ENCODE peak calls at places on chromosomes 1 and 21, in five cellular contexts. F, W, V, Y and Z are unnamed samples.

GRCh38 chr1:30882678-30883388 is 25.7 kb downstream of the SDC3 start:
- DNase-seq in F (no peak), W (no peak), V (no peak), Y (no peak), Z (no peak)

GRCh38 chr1:117970251-117970650 is 40.7 kb downstream of the WDR3 start:
- DNase-seq in F (no peak), W (no peak), V (no peak), Y (no peak), Z (no peak)

GRCh38 chr1:232393010-232393833 is 236.7 kb downstream of the SIPA1L2 start:
- DNase-seq in F (no peak), W (no peak), V (no peak), Y (no peak), Z (no peak)

GRCh38 chr1:59686574-59686973 is 128.2 kb upstream of the HOOK1 start:
- DNase-seq in F (no peak), W (no peak), V (no peak), Y (no peak), Z (no peak)

GRCh38 chr1:42422672-42423236 is 33.1 kb downstream of the ZMYND12 start:
- DNase-seq in F (no peak), W (no peak), V (peak; percentile 10), Y (no peak), Z (no peak)

GRCh38 chr21:41957991-41958766 is 4.4 kb upstream of the C2CD2 start:
- DNase-seq in F (peak; percentile 81), W (peak; percentile 81), V (peak; percentile 72), Y (peak; percentile 96), Z (peak; percentile 75)

GRCh38 chr1:62271137-62271536 is 48.1 kb downstream of the KANK4 start:
- DNase-seq in F (no peak), W (no peak), V (no peak), Y (no peak), Z (no peak)

GRCh38 chr1:15757575-15758401 is 807 bp upstream of the FBLIM1 start:
- DNase-seq in F (no peak), W (no peak), V (no peak), Y (no peak), Z (no peak)

GRCh38 chr1:73910466-73910865 is 287.5 kb downstream of the LRRIQ3 start:
- DNase-seq in F (no peak), W (no peak), V (no peak), Y (no peak), Z (no peak)

GRCh38 chr1:221667504-221667903 is 74.4 kb downstream of the DUSP10 start:
- DNase-seq in F (peak; percentile 68), W (no peak), V (no peak), Y (peak; percentile 3), Z (no peak)

GRCh38 chr1:197042676-197043341 is 24.3 kb downstream of the F13B start:
- DNase-seq in F (no peak), W (no peak), V (no peak), Y (no peak), Z (no peak)

GRCh38 chr1:3698660-3699408 is 46.5 kb downstream of the TP73 start:
- DNase-seq in F (no peak), W (no peak), V (no peak), Y (no peak), Z (no peak)

GRCh38 chr1:94799201-94799600 is 21.0 kb upstream of the SLC44A3 start:
- DNase-seq in F (no peak), W (no peak), V (no peak), Y (no peak), Z (no peak)

GRCh38 chr1:17671741-17672140 is 83.4 kb upstream of the ACTL8 start:
- DNase-seq in F (no peak), W (no peak), V (no peak), Y (no peak), Z (no peak)

GRCh38 chr1:143698016-143698415 is 273.8 kb downstream of the FAM72C start:
- DNase-seq in F (no peak), W (no peak), V (peak; percentile 13), Y (no peak), Z (no peak)

DNA sequence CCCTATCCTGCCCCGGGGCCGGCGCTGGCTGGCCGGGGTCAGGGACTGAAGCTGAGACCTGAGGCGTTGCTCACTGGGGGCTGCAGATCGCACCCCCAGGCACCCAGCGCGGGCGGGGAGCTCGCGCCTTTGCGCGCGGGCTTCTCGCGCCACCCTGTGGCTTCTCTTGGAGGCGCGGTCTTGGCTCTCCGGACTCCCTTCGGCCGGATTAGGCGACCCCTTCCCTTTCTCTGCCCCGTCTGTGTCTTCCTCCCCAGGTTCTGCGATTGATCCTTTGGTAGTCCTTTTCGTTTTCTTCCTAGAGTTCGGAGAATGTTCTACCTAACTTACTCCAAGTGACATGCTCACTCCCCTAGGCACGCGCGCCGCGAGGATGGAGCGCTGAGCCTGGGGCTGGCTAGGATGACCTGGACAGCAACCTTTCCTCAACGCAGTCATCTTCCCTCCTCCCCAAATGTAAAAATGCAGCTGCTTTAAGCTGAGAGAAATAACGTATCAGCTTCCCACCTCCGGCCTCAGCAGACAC is 489 bp upstream of the NTRK1 start:
- DNase-seq in F (peak; percentile 23), W (peak; percentile 32), V (peak; percentile 61), Y (no peak), Z (peak; percentile 36)
- H3K4me3 ChIP-seq in F (peak overlapping the region; percentile 34), W (peak overlapping the region; percentile 21), V (peak overlapping the region; percentile 46), Y (peak overlapping the region; percentile 28), Z (peak overlapping the region; percentile 63)

DNA sequence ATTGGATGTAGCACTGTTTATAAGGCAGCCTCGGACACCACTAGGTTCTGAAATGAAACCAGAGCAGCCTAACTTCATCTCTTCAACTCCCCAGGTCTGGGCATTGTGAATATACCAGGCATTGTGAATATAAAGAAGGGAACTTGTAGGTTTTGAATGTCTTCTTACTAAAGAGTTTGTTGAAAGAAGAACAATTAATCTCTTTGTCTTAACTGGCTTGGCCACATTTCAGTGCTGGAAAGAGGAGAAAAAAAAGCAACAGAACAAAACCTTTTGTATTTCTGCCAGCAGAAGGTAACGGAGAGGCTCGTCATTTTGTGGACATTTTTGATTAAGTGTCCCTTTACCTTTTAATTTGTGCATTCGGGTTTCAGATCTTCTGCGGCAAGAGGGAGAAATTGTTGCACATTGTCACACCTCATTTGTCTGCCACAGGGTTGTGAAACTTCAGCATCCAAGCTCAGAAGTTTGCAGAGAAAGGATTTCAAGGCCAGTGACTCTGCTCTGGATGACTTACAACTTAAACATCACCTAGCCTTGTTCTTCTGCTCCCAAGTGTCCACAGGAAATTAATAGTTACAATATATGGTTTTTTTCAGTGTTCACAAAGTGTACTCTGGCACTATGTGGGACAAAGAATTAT is 158.3 kb downstream of the KAZN start:
- DNase-seq in F (no peak), W (no peak), V (no peak), Y (no peak), Z (no peak)
- H3K4me3 ChIP-seq in F (no peak overlapping the region), W (no peak overlapping the region), V (no peak overlapping the region), Y (no peak overlapping the region), Z (no peak overlapping the region)

GRCh38 chr1:9332513-9333143 is 39.9 kb downstream of the SPSB1 start:
- DNase-seq in F (no peak), W (no peak), V (no peak), Y (no peak), Z (no peak)
- H3K4me3 ChIP-seq in F (no peak overlapping the region), W (no peak overlapping the region), V (no peak overlapping the region), Y (no peak overlapping the region), Z (no peak overlapping the region)

DNA sequence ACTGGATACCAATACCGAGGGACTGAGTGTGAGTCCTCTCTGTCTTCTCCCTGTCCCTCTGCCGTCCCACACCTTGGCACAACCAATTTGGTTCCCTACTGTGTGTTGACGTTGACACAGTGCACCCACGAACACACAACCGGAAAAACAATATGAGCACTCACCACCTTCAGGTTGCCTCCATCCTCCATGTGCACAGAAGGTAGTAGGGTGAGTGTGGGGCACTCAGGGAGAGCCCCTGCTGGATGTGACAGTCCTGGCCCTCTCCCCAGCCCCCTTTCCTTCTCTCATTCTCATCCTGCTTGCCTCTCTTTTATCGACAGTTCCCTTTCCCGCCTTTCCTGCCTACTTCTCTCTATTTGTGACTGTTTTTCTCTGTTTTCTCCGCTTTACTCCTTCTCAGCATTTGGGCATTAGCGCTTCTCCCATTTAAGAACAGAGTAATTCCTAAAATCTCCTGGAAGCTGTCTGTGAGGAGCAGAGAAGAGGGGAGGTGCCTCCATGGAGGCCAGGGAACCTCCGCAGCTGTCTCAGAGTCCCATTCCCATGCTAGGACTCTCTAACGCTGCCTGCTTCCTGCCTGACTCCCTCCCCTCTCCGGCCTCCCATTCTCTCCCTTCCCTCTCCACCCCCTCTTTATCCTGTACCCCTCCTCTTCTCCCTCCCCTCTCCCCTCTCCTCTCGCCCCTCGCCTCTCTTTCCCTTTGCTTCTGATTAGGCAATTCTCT is 16.4 kb downstream of the CADM3 start:
- DNase-seq in F (no peak), W (no peak), V (no peak), Y (no peak), Z (no peak)
- H3K4me3 ChIP-seq in F (no peak overlapping the region), W (peak overlapping the region; percentile 16), V (peak overlapping the region; percentile 31), Y (no peak overlapping the region), Z (peak overlapping the region; percentile 48)